ENCODE peak calls at places on chromosomes 4 and X, in four cellular contexts. A, M, V and F are unnamed samples.

GRCh38 chr4:184645904-184646610 is 3.2 kb downstream of the CASP3 start:
- DNase-seq in A (no peak), M (no peak), V (no peak), F (no peak)

GRCh38 chrX:44143061-44143602 is 169.9 kb upstream of the NDP start:
- DNase-seq in A (no peak), M (no peak), V (no peak), F (no peak)

GRCh38 chrX:150873616-150874015 is 24.9 kb downstream of the CD99L2 start:
- DNase-seq in A (no peak), M (peak), V (peak), F (peak)

GRCh38 chr4:15353207-15353606 is 74.6 kb upstream of the C1QTNF7 start:
- DNase-seq in A (no peak), M (no peak), V (no peak), F (no peak)

GRCh38 chrX:19593684-19594083 is 78.4 kb upstream of the MAP3K15 start:
- DNase-seq in A (no peak), M (peak), V (no peak), F (peak)

GRCh38 chrX:12956704-12957541 is 18.0 kb upstream of the TMSB4X start:
- DNase-seq in A (no peak), M (peak), V (no peak), F (peak)

GRCh38 chr4:153488719-153489384 is 22.7 kb downstream of the TMEM131L start:
- DNase-seq in A (no peak), M (no peak), V (no peak), F (no peak)

GRCh38 chr4:141134051-141134450 is 782 bp upstream of the RNF150 start:
- DNase-seq in A (no peak), M (no peak), V (no peak), F (no peak)

GRCh38 chr4:102710986-102711385 is 49.8 kb downstream of the MANBA start:
- DNase-seq in A (no peak), M (no peak), V (no peak), F (no peak)

GRCh38 chr4:20616848-20617247 is 83.4 kb upstream of the PACRGL start:
- DNase-seq in A (no peak), M (no peak), V (peak), F (no peak)

GRCh38 chrX:6175914-6176313 is 52.8 kb downstream of the NLGN4X start:
- DNase-seq in A (no peak), M (no peak), V (no peak), F (no peak)

GRCh38 chrX:153766098-153766817 is 2.2 kb downstream of the PLXNB3 start:
- DNase-seq in A (no peak), M (peak), V (peak), F (peak)

GRCh38 chr4:123956204-123956603 is 559.6 kb downstream of the SPRY1 start:
- DNase-seq in A (no peak), M (no peak), V (no peak), F (no peak)

GRCh38 chrX:14003028-14003427 is 26.7 kb downstream of the GEMIN8 start:
- DNase-seq in A (no peak), M (no peak), V (no peak), F (no peak)

GRCh38 chr4:90328558-90328957 is 201.4 kb downstream of the CCSER1 start:
- DNase-seq in A (no peak), M (peak), V (no peak), F (peak)

GRCh38 chr4:39544580-39545315 is 17.5 kb upstream of the UGDH start:
- DNase-seq in A (no peak), M (peak), V (no peak), F (no peak)

GRCh38 chr4:1856920-1857699 is 1.2 kb upstream of the LETM1 start:
- DNase-seq in A (no peak), M (no peak), V (peak), F (no peak)

GRCh38 chrX:130578906-130579305 is 177.1 kb downstream of the RBMX2 start:
- DNase-seq in A (no peak), M (no peak), V (no peak), F (no peak)

GRCh38 chrX:2330487-2330886 is 170.3 kb downstream of the DHRSX start:
- DNase-seq in A (no peak), M (no peak), V (no peak), F (no peak)

GRCh38 chrX:115602729-115603389 is 41.9 kb downstream of the PLS3 start:
- DNase-seq in A (no peak), M (peak), V (no peak), F (no peak)

GRCh38 chr4:171130126-171130801 is 682.9 kb upstream of the GALNTL6 start:
- DNase-seq in A (no peak), M (no peak), V (no peak), F (peak)

GRCh38 chr4:113673450-113673849 is 88.1 kb downstream of the CAMK2D start:
- DNase-seq in A (no peak), M (no peak), V (no peak), F (peak)

GRCh38 chr4:8886625-8887406 is 15.2 kb upstream of the HMX1 start:
- DNase-seq in A (no peak), M (no peak), V (no peak), F (no peak)

GRCh38 chrX:1491851-1492349 is 39.2 kb upstream of the ASMTL start:
- DNase-seq in A (no peak), M (no peak), V (peak), F (no peak)

GRCh38 chrX:12891915-12892506 is 14.4 kb upstream of the TLR8 start:
- DNase-seq in A (no peak), M (no peak), V (no peak), F (no peak)

GRCh38 chrX:109856974-109857373 is 123.9 kb upstream of the ACSL4 start:
- DNase-seq in A (no peak), M (no peak), V (no peak), F (no peak)

GRCh38 chr4:158778712-158779111 is 9.9 kb downstream of the FNIP2 start:
- DNase-seq in A (no peak), M (peak), V (no peak), F (no peak)

GRCh38 chrX:68307767-68308166 is 125.5 kb downstream of the OPHN1 start:
- DNase-seq in A (no peak), M (peak), V (no peak), F (peak)

GRCh38 chr4:139568206-139568969 is 12.4 kb upstream of the SETD7 start:
- DNase-seq in A (no peak), M (no peak), V (no peak), F (no peak)

GRCh38 chr4:143618811-143619210 is 81.7 kb downstream of the FREM3 start:
- DNase-seq in A (no peak), M (no peak), V (no peak), F (no peak)

DNA sequence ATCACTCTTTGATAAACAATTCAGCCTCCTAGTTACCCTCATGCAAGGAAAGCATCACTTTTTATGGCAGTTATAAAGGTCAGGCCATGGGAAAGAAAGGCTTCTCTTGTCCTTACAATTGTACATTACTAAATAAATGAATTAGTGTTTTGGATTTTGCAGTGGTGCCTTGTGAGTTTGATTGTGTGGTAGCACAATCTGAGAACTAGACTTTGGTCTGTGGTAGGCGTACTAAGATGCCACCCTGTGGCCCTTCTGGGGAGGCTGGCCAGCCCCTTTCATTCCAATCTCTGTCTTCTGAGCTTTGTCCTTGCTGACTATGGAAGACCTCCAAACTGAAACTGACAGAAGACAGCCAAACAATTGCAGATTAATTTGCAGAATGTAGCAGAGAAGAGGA is 14.6 kb upstream of the HNRNPD start:
- DNase-seq in A (no peak), M (no peak), V (no peak), F (no peak)
- TF ChIP-seq CTCF in A (no peak), M (no peak), V (no peak), F (no peak)

GRCh38 chr4:92305878-92306520 is 2.2 kb downstream of the GRID2 start:
- DNase-seq in A (no peak), M (no peak), V (no peak), F (no peak)
- H3K4me3 ChIP-seq in A (peak), M (peak), V (peak), F (peak)

DNA sequence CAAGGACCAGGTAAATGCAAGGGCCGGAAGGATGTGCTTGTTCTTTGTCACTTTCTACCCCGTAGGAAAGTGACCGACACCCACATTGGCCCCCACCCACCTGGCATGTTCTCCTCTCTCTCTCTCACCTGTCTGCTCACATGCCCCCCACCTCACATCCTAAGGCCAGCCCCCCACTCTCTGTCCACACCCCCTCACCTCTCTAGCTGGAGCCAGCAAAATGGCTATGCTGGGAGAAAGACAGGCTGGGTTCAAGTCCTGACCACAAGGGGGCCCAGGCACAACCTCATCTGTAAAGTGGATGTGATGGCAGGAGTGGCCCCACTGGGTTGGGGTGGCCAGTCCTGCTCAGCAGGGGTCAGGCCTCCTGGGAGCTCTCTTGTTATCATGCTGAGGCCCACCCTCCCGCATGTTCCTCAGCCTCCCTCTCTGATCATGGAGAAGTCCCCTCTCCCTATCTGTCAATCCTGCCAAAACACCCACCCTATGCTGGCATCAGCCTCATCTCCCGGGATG is 1.7 kb upstream of the PPP2R2C start:
- DNase-seq in A (peak), M (no peak), V (peak), F (no peak)
- TF ChIP-seq CTCF in A (no peak), M (peak), V (no peak), F (peak)

GRCh38 chr4:89305028-89305427 is 2.6 kb downstream of the GPRIN3 start:
- DNase-seq in A (no peak), M (no peak), V (no peak), F (no peak)

GRCh38 chr4:89307185-89307445 is 485 bp downstream of the GPRIN3 start:
- DNase-seq in A (no peak), M (no peak), V (no peak), F (no peak)

GRCh38 chr4:89307446-89308160 is at the start of gene GPRIN3:
- DNase-seq in A (peak), M (peak), V (peak), F (no peak)

GRCh38 chr4:89306486-89307184 is 965 bp downstream of the GPRIN3 start:
- DNase-seq in A (no peak), M (no peak), V (no peak), F (no peak)

DNA sequence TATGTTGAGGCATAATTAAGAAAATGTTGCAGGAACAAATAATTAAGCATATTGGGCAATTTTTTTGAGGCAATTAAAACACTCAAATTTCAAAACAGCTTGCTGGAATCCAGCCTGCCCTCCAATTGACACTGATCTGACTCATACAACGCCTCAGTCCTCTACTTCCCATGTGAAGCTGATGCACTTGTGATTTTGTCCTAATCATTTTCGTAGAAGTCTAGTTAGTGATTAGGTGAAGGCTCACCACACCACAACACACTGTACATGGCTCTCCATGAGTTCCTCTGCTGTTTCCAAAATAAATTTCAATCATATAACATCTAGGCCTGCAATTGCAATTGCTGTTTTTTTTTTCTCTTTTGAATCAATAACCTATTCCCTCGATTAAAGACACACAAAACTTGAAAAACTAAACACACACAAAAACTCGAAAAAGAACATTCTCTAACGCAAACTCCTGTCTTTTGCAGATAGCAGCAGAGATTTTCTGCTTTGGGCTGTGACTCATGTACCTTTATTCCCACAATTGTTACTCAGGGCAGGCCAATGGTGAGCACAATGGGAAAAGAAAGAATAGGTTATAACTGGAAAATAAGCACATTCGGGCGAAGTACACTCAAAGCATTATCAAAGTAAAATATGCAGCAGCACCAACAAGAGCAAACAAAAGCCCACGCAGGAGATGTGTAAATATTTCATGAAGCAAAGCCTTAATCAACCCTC is 1.7 kb downstream of the GPRIN3 start:
- DNase-seq in A (no peak), M (peak), V (no peak), F (peak)
- H3K4me3 ChIP-seq in A (peak), M (no peak), V (peak), F (peak)

DNA sequence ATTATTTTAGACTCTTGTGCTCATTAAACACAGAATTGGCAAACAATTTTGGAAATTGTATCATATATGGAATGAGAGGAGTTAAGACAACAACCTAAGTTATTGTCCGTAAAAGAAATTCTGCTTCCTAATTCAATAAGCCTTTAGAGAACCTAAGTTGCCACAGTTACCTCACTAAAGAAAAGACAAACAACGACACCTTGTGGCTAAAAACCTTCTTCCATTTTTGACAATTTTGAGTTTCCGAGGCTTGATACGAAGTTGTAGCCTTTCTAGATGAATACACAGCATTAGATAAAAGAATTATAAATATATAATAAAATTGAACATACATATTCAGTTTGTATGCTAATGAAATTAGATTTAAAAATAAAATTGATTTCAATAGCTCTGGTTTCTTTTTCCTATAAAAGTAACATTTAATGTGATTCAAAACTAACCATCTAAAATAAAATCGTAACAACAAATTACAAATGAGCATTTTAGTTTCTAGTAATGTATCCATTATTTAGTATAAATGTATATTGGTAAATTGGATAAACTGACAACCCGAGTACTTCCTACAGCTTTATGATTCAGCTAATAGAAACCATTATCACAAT is 275.1 kb downstream of the GPM6A start:
- DNase-seq in A (no peak), M (peak), V (no peak), F (peak)
- TF ChIP-seq CTCF in A (peak), M (peak), V (no peak), F (peak)